ENCODE peak calls at places on chromosomes 13 and 19, in five cellular contexts. P is GM12878, I is K562, C is A549, V is HepG2. A is an unnamed sample.

GRCh38 chr13:97352815-97353214 is 81.2 kb upstream of the RAP2A start:
- DNase-seq in I (no peak), C (no peak), P (no peak), V (no peak), A (no peak)

GRCh38 chr13:51688937-51689336 is 104.7 kb downstream of the WDFY2 start:
- DNase-seq in V (no peak), I (no peak), P (no peak), C (no peak), A (peak)

GRCh38 chr13:102236341-102236740 is 165.5 kb downstream of the FGF14 start:
- DNase-seq in C (no peak), P (no peak), I (no peak), V (peak), A (no peak)

GRCh38 chr13:32011971-32012370 is 19.6 kb upstream of the FRY start:
- DNase-seq in C (no peak), P (no peak), V (no peak), I (no peak), A (no peak)

GRCh38 chr13:44116562-44117315 is 237.0 kb downstream of the LACC1 start:
- DNase-seq in I (no peak), V (no peak), P (no peak), C (no peak), A (peak)

GRCh38 chr13:28100149-28101121 is at the start of gene FLT3:
- DNase-seq in V (no peak), C (peak), I (peak), P (no peak), A (peak)

GRCh38 chr19:17063412-17063811 is 11.8 kb downstream of the HAUS8 start:
- DNase-seq in P (no peak), V (no peak), I (no peak), C (no peak), A (no peak)

GRCh38 chr13:112643759-112644459 is 45.9 kb upstream of the ATP11A start:
- DNase-seq in I (no peak), V (peak), C (no peak), P (no peak), A (no peak)

GRCh38 chr19:33493401-33494275 is 28.0 kb downstream of the PEPD start:
- DNase-seq in I (no peak), C (no peak), P (no peak), V (no peak), A (no peak)

GRCh38 chr19:13427273-13428051 is 78.8 kb downstream of the CACNA1A start:
- DNase-seq in I (no peak), P (no peak), V (no peak), C (no peak), A (no peak)

GRCh38 chr13:108917581-108917980 is 288.2 kb downstream of the MYO16 start:
- DNase-seq in P (no peak), C (no peak), I (no peak), V (no peak), A (no peak)

GRCh38 chr19:40348961-40349507 is 539 bp downstream of the PLD3 start:
- DNase-seq in C (peak), P (no peak), I (peak), V (peak), A (peak)

GRCh38 chr19:11693505-11694499 is 44.9 kb downstream of the ZNF823 start:
- DNase-seq in I (peak), C (no peak), V (peak), P (no peak), A (peak)

GRCh38 chr13:23349127-23349897 is 84.2 kb downstream of the SACS start:
- DNase-seq in C (no peak), I (no peak), P (no peak), V (no peak), A (no peak)

DNA sequence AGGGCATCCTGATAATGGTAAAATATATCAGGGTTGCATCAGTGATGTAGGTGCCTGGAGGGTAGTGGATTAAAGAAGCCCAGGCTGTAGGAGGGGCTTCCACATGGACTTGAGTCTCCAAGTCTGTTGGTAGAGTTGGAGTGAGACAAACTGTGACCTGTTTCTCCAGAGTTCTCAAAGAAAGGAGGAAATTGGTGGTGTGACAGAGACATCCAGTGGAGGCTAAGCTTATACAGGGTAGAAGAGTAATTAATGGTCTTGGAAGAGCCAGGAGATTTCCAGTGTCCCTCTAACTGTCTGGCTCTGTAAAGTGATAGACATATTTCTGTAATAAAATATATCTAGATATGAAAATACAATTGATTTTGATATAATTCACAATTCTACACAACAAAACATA is 61.1 kb downstream of the GPC5 start:
- DNase-seq in I (peak), P (no peak), C (no peak), V (peak), A (no peak)
- TF ChIP-seq JUNB in I (no peak), P (no peak), C (no peak), V (no peak), A (no peak)

DNA sequence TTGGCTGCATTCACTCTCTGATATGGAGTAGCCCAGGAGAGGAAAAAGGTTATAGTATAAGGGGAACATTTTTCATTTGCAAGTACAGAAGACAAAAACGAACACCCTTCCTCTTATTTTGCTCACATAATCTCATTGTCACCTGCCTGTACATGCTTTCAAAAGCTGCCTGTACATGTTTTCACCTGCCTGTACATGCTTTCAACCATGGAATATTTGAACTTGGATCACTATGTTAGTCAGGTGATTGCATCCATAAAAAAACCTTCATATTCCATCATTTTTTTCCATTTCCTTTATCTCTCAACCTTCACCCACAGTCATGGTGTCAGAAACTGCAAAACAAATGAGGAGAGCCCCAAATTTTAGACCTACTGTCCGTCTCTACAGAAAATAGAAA is 11.4 kb downstream of the IGFL2 start:
- DNase-seq in C (no peak), V (no peak), I (no peak), P (no peak), A (no peak)
- TF ChIP-seq JUNB in C (no peak), V (no peak), I (no peak), P (no peak), A (no peak)

GRCh38 chr13:42275098-42275471 is 3.1 kb downstream of the AKAP11 start:
- DNase-seq in C (no peak), P (peak), V (no peak), I (no peak), A (no peak)
- TF ChIP-seq JUNB in C (no peak), P (no peak), V (no peak), I (no peak), A (no peak)

GRCh38 chr19:27746691-27747380 is 1466.1 kb downstream of the UQCRFS1 start:
- DNase-seq in V (no peak), I (peak), P (no peak), C (peak), A (peak)
- TF ChIP-seq JUNB in V (no peak), I (no peak), P (no peak), C (no peak), A (no peak)